ENCODE peak calls at places on chromosomes 11 and 22, in five cellular contexts. X is activated naive CD4-positive, alpha-beta T cell treated with Interleukin-2 at 50 U/mL for 16 hours; S is AG09319; J is activated CD4-positive, alpha-beta T cell treated with anti-CD3 and anti-CD28 coated beads for 48 hours; R is NCI-H1048. H is an unnamed sample.

GRCh38 chr11:64007629-64008282 is 21.5 kb downstream of the OTUB1 start:
- DNase-seq in X (no peak), S (no peak), J (no peak), R (no peak), H (peak; percentile 95)

GRCh38 chr11:111283945-111284481 is 14.3 kb upstream of the POU2AF3 start:
- DNase-seq in X (no peak), S (no peak), J (no peak), R (no peak), H (no peak)

GRCh38 chr22:22576244-22576988 is 17.4 kb upstream of the PRAME start:
- DNase-seq in X (peak; percentile 11), S (no peak), J (peak; percentile 58), R (no peak), H (peak; percentile 98)

GRCh38 chr11:115502636-115503082 is 1.6 kb downstream of the CADM1 start:
- DNase-seq in X (no peak), S (no peak), J (no peak), R (no peak), H (no peak)

GRCh38 chr11:19472679-19473078 is 231.9 kb upstream of the E2F8 start:
- DNase-seq in X (no peak), S (no peak), J (no peak), R (no peak), H (no peak)

GRCh38 chr11:65131417-65131776 is 2.9 kb downstream of the SYVN1 start:
- DNase-seq in X (no peak), S (no peak), J (no peak), R (no peak), H (no peak)

GRCh38 chr11:60987577-60988277 is 16.2 kb downstream of the CD6 start:
- DNase-seq in X (peak; percentile 74), S (no peak), J (peak; percentile 84), R (no peak), H (no peak)

GRCh38 chr11:114168691-114169090 is 109.2 kb downstream of the ZBTB16 start:
- DNase-seq in X (no peak), S (no peak), J (no peak), R (no peak), H (no peak)

GRCh38 chr11:59551651-59552521 is 40.5 kb downstream of the OR4D9 start:
- DNase-seq in X (no peak), S (peak; percentile 78), J (peak; percentile 51), R (no peak), H (peak; percentile 47)

GRCh38 chr11:78370406-78371172 is 47.0 kb downstream of the GAB2 start:
- DNase-seq in X (no peak), S (no peak), J (no peak), R (no peak), H (no peak)

GRCh38 chr11:44556735-44557409 is 8.6 kb upstream of the CD82 start:
- DNase-seq in X (peak; percentile 75), S (no peak), J (peak; percentile 77), R (no peak), H (no peak)

GRCh38 chr11:121321614-121322243 is 29.2 kb downstream of the SC5D start:
- DNase-seq in X (peak; percentile 13), S (no peak), J (peak; percentile 33), R (no peak), H (no peak)

GRCh38 chr11:98455500-98456186 is 565.1 kb upstream of the CNTN5 start:
- DNase-seq in X (no peak), S (no peak), J (no peak), R (no peak), H (peak; percentile 19)

GRCh38 chr11:110903830-110904229 is 191.6 kb upstream of the ARHGAP20 start:
- DNase-seq in X (no peak), S (no peak), J (no peak), R (no peak), H (no peak)

GRCh38 chr11:66317766-66318575 is 1.1 kb upstream of the CD248 start:
- DNase-seq in X (no peak), S (peak; percentile 78), J (peak; percentile 51), R (no peak), H (no peak)

GRCh38 chr22:30290679-30291333 is 1.5 kb upstream of the CASTOR1 start:
- DNase-seq in X (no peak), S (no peak), J (no peak), R (no peak), H (no peak)

GRCh38 chr22:42156121-42156520 is 25.5 kb upstream of the CYP2D6 start:
- DNase-seq in X (no peak), S (no peak), J (no peak), R (no peak), H (no peak)

GRCh38 chr22:39237276-39238123 is 7.3 kb downstream of the PDGFB start:
- DNase-seq in X (no peak), S (no peak), J (peak; percentile 68), R (no peak), H (no peak)

GRCh38 chr11:9313648-9314290 is 624 bp downstream of the TMEM41B start:
- DNase-seq in X (no peak), S (no peak), J (peak; percentile 34), R (no peak), H (no peak)

GRCh38 chr11:103648054-103648453 is 388.4 kb upstream of the DDI1 start:
- DNase-seq in X (no peak), S (no peak), J (no peak), R (no peak), H (no peak)

GRCh38 chr22:23822101-23822671 is 16.6 kb downstream of the DERL3 start:
- DNase-seq in X (no peak), S (no peak), J (no peak), R (no peak), H (no peak)

GRCh38 chr11:4626207-4627105 is 10.8 kb upstream of the OR51D1 start:
- DNase-seq in X (peak; percentile 27), S (peak; percentile 23), J (peak; percentile 75), R (peak; percentile 57), H (peak; percentile 89)

GRCh38 chr11:117231637-117232021 is 244 bp downstream of the PCSK7 start:
- DNase-seq in X (no peak), S (no peak), J (no peak), R (no peak), H (no peak)

GRCh38 chr11:74720596-74721478 is 10.4 kb downstream of the CHRDL2 start:
- DNase-seq in X (no peak), S (no peak), J (no peak), R (no peak), H (no peak)

GRCh38 chr11:104870910-104871309 is 27.4 kb downstream of the CASP12 start:
- DNase-seq in X (no peak), S (no peak), J (no peak), R (peak; percentile 4), H (no peak)

GRCh38 chr11:16843307-16843706 is 104.9 kb downstream of the C11orf58 start:
- DNase-seq in X (no peak), S (no peak), J (no peak), R (peak; percentile 25), H (peak; percentile 32)

GRCh38 chr11:77596626-77597025 is 6.9 kb downstream of the AQP11 start:
- DNase-seq in X (no peak), S (peak; percentile 63), J (no peak), R (no peak), H (no peak)

GRCh38 chr22:49710746-49711145 is 116.9 kb downstream of the BRD1 start:
- DNase-seq in X (no peak), S (no peak), J (no peak), R (no peak), H (no peak)

GRCh38 chr22:25896098-25896497 is 154.1 kb downstream of the MYO18B start:
- DNase-seq in X (no peak), S (no peak), J (no peak), R (no peak), H (no peak)

GRCh38 chr11:99424313-99425084 is 403.8 kb downstream of the CNTN5 start:
- DNase-seq in X (no peak), S (no peak), J (no peak), R (no peak), H (no peak)

GRCh38 chr11:10925149-10925926 is 67.5 kb upstream of the ZBED5 start:
- DNase-seq in X (no peak), S (no peak), J (no peak), R (no peak), H (no peak)

GRCh38 chr11:121352301-121352891 is 59.8 kb downstream of the SC5D start:
- DNase-seq in X (no peak), S (no peak), J (no peak), R (no peak), H (no peak)

GRCh38 chr22:37907036-37907954 is 1.2 kb downstream of the MICALL1 start:
- DNase-seq in X (no peak), S (no peak), J (no peak), R (no peak), H (no peak)

GRCh38 chr11:101401245-101401644 is 182.6 kb downstream of the TRPC6 start:
- DNase-seq in X (no peak), S (peak; percentile 39), J (no peak), R (no peak), H (no peak)

GRCh38 chr11:85945788-85946187 is 90.6 kb downstream of the CCDC83 start:
- DNase-seq in X (no peak), S (no peak), J (no peak), R (no peak), H (no peak)

GRCh38 chr22:43185860-43186261 is 1.1 kb downstream of the TTLL12 start:
- DNase-seq in X (peak; percentile 6), S (no peak), J (no peak), R (no peak), H (no peak)

H was measured in K562.